ENCODE peak calls at places on chromosomes 12 and 14, in seven cellular contexts. One of them, this sample, is unnamed.

GRCh38 chr14:72892879-72893635 is 844 bp downstream of the DPF3 start:
- DNase-seq in ovary: peak
- DNase-seq in IMR-90: no peak
- DNase-seq in breast epithelium: no peak
- DNase-seq in uterus: peak
- DNase-seq in heart left ventricle: peak
- DNase-seq in GM12892: no peak
- DNase-seq in this sample: peak

GRCh38 chr12:84911331-84912190 is 1.0 kb downstream of the SLC6A15 start:
- DNase-seq in ovary: no peak
- DNase-seq in IMR-90: peak
- DNase-seq in breast epithelium: peak
- DNase-seq in uterus: peak
- DNase-seq in heart left ventricle: no peak
- DNase-seq in GM12892: peak
- DNase-seq in this sample: no peak

GRCh38 chr12:18868673-18869072 is 130.8 kb downstream of the CAPZA3 start:
- DNase-seq in ovary: no peak
- DNase-seq in IMR-90: peak
- DNase-seq in breast epithelium: no peak
- DNase-seq in uterus: no peak
- DNase-seq in heart left ventricle: no peak
- DNase-seq in GM12892: no peak
- DNase-seq in this sample: no peak

GRCh38 chr14:104025481-104025975 is 60.0 kb upstream of the ASPG start:
- DNase-seq in ovary: no peak
- DNase-seq in IMR-90: no peak
- DNase-seq in breast epithelium: no peak
- DNase-seq in uterus: no peak
- DNase-seq in heart left ventricle: no peak
- DNase-seq in GM12892: no peak
- DNase-seq in this sample: no peak

GRCh38 chr12:110760204-110760609 is 17.5 kb upstream of the PPP1CC start:
- DNase-seq in ovary: no peak
- DNase-seq in IMR-90: no peak
- DNase-seq in breast epithelium: no peak
- DNase-seq in uterus: no peak
- DNase-seq in heart left ventricle: no peak
- DNase-seq in GM12892: no peak
- DNase-seq in this sample: no peak

GRCh38 chr14:51370758-51371386 is 130.8 kb downstream of the TMX1 start:
- DNase-seq in ovary: no peak
- DNase-seq in IMR-90: no peak
- DNase-seq in breast epithelium: no peak
- DNase-seq in uterus: no peak
- DNase-seq in heart left ventricle: no peak
- DNase-seq in GM12892: no peak
- DNase-seq in this sample: no peak

GRCh38 chr14:71225108-71225507 is 317.8 kb downstream of the PCNX1 start:
- DNase-seq in ovary: no peak
- DNase-seq in IMR-90: peak
- DNase-seq in breast epithelium: no peak
- DNase-seq in uterus: no peak
- DNase-seq in heart left ventricle: no peak
- DNase-seq in GM12892: no peak
- DNase-seq in this sample: no peak

GRCh38 chr14:57390806-57391562 is 598 bp downstream of the NAA30 start:
- DNase-seq in ovary: peak
- DNase-seq in IMR-90: peak
- DNase-seq in breast epithelium: no peak
- DNase-seq in uterus: peak
- DNase-seq in heart left ventricle: peak
- DNase-seq in GM12892: peak
- DNase-seq in this sample: no peak

DNA sequence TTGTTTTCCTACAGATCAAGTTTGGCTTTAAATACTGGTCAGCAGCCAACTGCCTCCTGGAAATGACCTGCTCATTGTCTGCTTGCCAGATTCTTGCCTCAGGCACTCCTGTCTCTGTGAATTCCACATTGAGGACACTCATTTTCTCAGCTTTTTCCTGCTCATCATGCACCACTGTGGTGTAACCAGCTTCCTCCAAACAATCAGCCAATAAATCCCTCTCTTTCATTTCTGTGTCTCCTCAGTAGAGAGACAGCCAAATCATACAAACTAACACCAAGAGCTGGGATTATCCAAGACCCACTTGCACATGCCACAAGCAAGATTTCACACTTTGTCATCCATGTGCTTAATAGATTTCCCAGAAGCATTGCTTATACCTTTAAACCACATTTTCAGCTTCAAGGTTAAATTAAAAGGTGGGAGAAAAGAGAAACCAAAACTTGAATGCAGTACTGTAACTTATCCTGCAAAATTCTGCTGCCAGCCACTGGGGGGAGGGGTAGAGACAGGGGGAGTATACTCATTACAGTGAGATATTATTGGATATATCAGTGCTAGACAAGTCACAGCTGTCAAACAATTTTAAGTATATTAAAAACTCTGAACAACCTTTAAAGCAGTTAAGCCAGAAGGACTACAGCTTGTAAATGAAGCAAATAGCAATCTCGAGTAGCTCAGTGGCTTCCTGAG is 105.0 kb downstream of the PPP2R5E start:
- DNase-seq in ovary: peak
- DNase-seq in IMR-90: peak
- DNase-seq in breast epithelium: peak
- DNase-seq in uterus: peak
- DNase-seq in heart left ventricle: peak
- DNase-seq in GM12892: no peak
- DNase-seq in this sample: peak
- TF ChIP-seq POLR2A in ovary: no peak
- TF ChIP-seq POLR2A in IMR-90: no peak
- TF ChIP-seq POLR2A in breast epithelium: no peak
- TF ChIP-seq POLR2A in uterus: no peak
- TF ChIP-seq POLR2A in heart left ventricle: no peak
- TF ChIP-seq POLR2A in GM12892: no peak
- TF ChIP-seq POLR2A in this sample: no peak

DNA sequence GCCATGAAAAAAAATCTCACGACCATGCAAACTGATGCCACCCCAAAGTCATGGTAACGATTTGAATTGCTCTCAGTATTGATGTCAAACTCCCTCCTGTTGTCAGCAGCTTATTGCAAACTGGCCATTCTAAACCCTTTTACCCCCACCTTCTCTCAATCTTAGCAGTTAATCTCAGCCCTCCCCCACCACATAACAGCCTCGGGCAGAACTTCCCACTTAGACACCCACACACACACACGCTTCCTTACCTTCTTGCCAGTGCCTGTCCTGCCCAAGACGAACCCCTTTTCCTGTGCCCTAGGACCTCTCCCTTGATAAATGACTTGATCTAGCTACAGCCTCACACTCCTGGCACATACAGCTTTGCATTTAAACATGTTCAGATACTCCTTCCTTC is 56.6 kb downstream of the GPATCH2L start:
- DNase-seq in ovary: no peak
- DNase-seq in IMR-90: no peak
- DNase-seq in breast epithelium: no peak
- DNase-seq in uterus: no peak
- DNase-seq in heart left ventricle: no peak
- DNase-seq in GM12892: no peak
- DNase-seq in this sample: no peak
- TF ChIP-seq POLR2A in ovary: no peak
- TF ChIP-seq POLR2A in IMR-90: no peak
- TF ChIP-seq POLR2A in breast epithelium: no peak
- TF ChIP-seq POLR2A in uterus: no peak
- TF ChIP-seq POLR2A in heart left ventricle: no peak
- TF ChIP-seq POLR2A in GM12892: peak
- TF ChIP-seq POLR2A in this sample: no peak

GRCh38 chr12:6904280-6905276 is at the start of gene LRRC23:
- DNase-seq in ovary: peak
- DNase-seq in IMR-90: peak
- DNase-seq in breast epithelium: peak
- DNase-seq in uterus: peak
- DNase-seq in heart left ventricle: peak
- DNase-seq in GM12892: peak
- DNase-seq in this sample: peak
- TF ChIP-seq POLR2A in ovary: peak
- TF ChIP-seq POLR2A in IMR-90: peak
- TF ChIP-seq POLR2A in breast epithelium: peak
- TF ChIP-seq POLR2A in uterus: peak
- TF ChIP-seq POLR2A in heart left ventricle: peak
- TF ChIP-seq POLR2A in GM12892: peak
- TF ChIP-seq POLR2A in this sample: peak

DNA sequence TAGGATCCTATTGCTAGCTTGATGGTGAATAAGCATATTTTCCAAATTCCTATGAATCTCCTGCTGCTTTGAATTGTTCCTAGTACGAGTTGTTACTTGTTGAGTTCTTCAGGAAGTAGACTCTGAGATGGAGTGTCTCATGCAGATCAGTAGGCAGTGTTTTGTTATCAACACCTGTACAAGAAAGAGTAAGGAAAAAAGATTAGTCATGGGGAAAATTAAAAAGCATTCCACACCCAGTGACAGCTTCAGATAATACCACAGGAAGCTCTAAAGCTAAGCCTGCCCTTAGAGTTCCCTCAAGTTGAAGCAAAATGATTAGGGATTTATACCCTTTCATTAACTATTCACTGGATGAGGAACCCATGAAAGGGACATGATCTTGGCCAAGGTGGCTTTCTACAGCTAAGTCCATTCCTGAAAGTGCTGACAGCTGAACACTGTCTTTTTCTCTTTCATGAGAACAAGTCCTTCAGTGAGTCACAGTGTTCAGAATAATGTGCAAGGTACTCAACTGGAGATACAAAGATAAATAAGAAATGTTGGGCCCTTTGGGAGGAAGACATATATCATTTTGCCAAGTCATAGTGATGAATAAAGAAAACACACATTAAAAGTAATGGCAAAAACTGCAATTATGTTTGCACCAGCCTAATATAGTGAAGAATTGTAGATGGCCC is 49.1 kb downstream of the CCER1 start:
- DNase-seq in ovary: no peak
- DNase-seq in IMR-90: peak
- DNase-seq in breast epithelium: no peak
- DNase-seq in uterus: no peak
- DNase-seq in heart left ventricle: no peak
- DNase-seq in GM12892: no peak
- DNase-seq in this sample: no peak
- TF ChIP-seq POLR2A in ovary: no peak
- TF ChIP-seq POLR2A in IMR-90: no peak
- TF ChIP-seq POLR2A in breast epithelium: no peak
- TF ChIP-seq POLR2A in uterus: no peak
- TF ChIP-seq POLR2A in heart left ventricle: no peak
- TF ChIP-seq POLR2A in GM12892: no peak
- TF ChIP-seq POLR2A in this sample: no peak

GRCh38 chr12:4900327-4900726 is 9.4 kb upstream of the KCNA1 start:
- DNase-seq in ovary: no peak
- DNase-seq in IMR-90: peak
- DNase-seq in breast epithelium: no peak
- DNase-seq in uterus: no peak
- DNase-seq in heart left ventricle: no peak
- DNase-seq in GM12892: no peak
- DNase-seq in this sample: peak
- TF ChIP-seq POLR2A in ovary: no peak
- TF ChIP-seq POLR2A in IMR-90: no peak
- TF ChIP-seq POLR2A in breast epithelium: no peak
- TF ChIP-seq POLR2A in uterus: no peak
- TF ChIP-seq POLR2A in heart left ventricle: no peak
- TF ChIP-seq POLR2A in GM12892: no peak
- TF ChIP-seq POLR2A in this sample: no peak

GRCh38 chr12:123364532-123365140 is at the start of gene SBNO1:
- DNase-seq in ovary: peak
- DNase-seq in IMR-90: peak
- DNase-seq in breast epithelium: peak
- DNase-seq in uterus: peak
- DNase-seq in heart left ventricle: peak
- DNase-seq in GM12892: peak
- DNase-seq in this sample: peak

GRCh38 chr12:123363385-123363742 is 1.3 kb downstream of the SBNO1 start:
- DNase-seq in ovary: no peak
- DNase-seq in IMR-90: peak
- DNase-seq in breast epithelium: no peak
- DNase-seq in uterus: no peak
- DNase-seq in heart left ventricle: no peak
- DNase-seq in GM12892: peak
- DNase-seq in this sample: no peak

GRCh38 chr12:123365141-123365917 is 682 bp upstream of the SBNO1 start:
- DNase-seq in ovary: peak
- DNase-seq in IMR-90: peak
- DNase-seq in breast epithelium: peak
- DNase-seq in uterus: peak
- DNase-seq in heart left ventricle: peak
- DNase-seq in GM12892: peak
- DNase-seq in this sample: peak

GRCh38 chr12:123367511-123367910 is 2.9 kb upstream of the SBNO1 start:
- DNase-seq in ovary: no peak
- DNase-seq in IMR-90: no peak
- DNase-seq in breast epithelium: no peak
- DNase-seq in uterus: no peak
- DNase-seq in heart left ventricle: no peak
- DNase-seq in GM12892: no peak
- DNase-seq in this sample: no peak

GRCh38 chr12:123363743-123364531 is 710 bp downstream of the SBNO1 start:
- DNase-seq in ovary: peak
- DNase-seq in IMR-90: no peak
- DNase-seq in breast epithelium: no peak
- DNase-seq in uterus: peak
- DNase-seq in heart left ventricle: peak
- DNase-seq in GM12892: peak
- DNase-seq in this sample: peak
- TF ChIP-seq POLR2A in ovary: no peak
- TF ChIP-seq POLR2A in IMR-90: no peak
- TF ChIP-seq POLR2A in breast epithelium: no peak
- TF ChIP-seq POLR2A in uterus: no peak
- TF ChIP-seq POLR2A in heart left ventricle: no peak
- TF ChIP-seq POLR2A in GM12892: no peak
- TF ChIP-seq POLR2A in this sample: no peak

GRCh38 chr12:6324936-6325750 is 14.7 kb downstream of the PLEKHG6 start:
- DNase-seq in ovary: no peak
- DNase-seq in IMR-90: no peak
- DNase-seq in breast epithelium: no peak
- DNase-seq in uterus: no peak
- DNase-seq in heart left ventricle: no peak
- DNase-seq in GM12892: no peak
- DNase-seq in this sample: no peak
- TF ChIP-seq POLR2A in ovary: no peak
- TF ChIP-seq POLR2A in IMR-90: no peak
- TF ChIP-seq POLR2A in breast epithelium: no peak
- TF ChIP-seq POLR2A in uterus: no peak
- TF ChIP-seq POLR2A in heart left ventricle: no peak
- TF ChIP-seq POLR2A in GM12892: no peak
- TF ChIP-seq POLR2A in this sample: no peak

This sample was measured in H54.